ENCODE peak calls at places on chromosomes 2 and 18, in nine cellular contexts. S is renal cortical epithelial cell; V is putamen; B is naive thymus-derived CD8-positive, alpha-beta T cell; F is pancreas; Y is iPS-NIHi11; N is activated CD8-positive, alpha-beta memory T cell treated with anti-CD3 and anti-CD28 coated beads, Interleukin-2, amount 50 U/mL, for 48 hours; G is left ventricle myocardium superior; H is stimulated activated CD8-positive, alpha-beta memory T cell treated with anti-CD3 and anti-CD28 coated beads, Interleukin-2, amount 100 ng/mL, for 48 hours. O is an unnamed sample.

GRCh38 chr18:50473896-50474295 is 86.0 kb upstream of the MAPK4 start:
- DNase-seq in Y (peak), V (no peak), H (no peak), N (no peak), G (no peak), S (peak), B (no peak), F (no peak), O (no peak)

GRCh38 chr2:241865957-241866858 is 3.3 kb upstream of the RTP5 start:
- DNase-seq in F (peak), Y (peak), H (no peak), B (no peak), V (no peak), G (peak), S (no peak), N (no peak), O (no peak)

GRCh38 chr2:203683932-203684556 is 22.4 kb upstream of the CD28 start:
- DNase-seq in H (no peak), S (peak), G (no peak), B (no peak), N (no peak), Y (no peak), V (no peak), F (no peak), O (peak)

GRCh38 chr2:239609583-239610310 is 208.9 kb upstream of the HDAC4 start:
- DNase-seq in N (no peak), H (no peak), V (no peak), Y (no peak), S (no peak), B (no peak), G (no peak), F (no peak), O (no peak)

GRCh38 chr18:5543036-5543671 is 643 bp downstream of the EPB41L3 start:
- DNase-seq in F (peak), B (no peak), H (no peak), S (no peak), V (no peak), Y (peak), N (no peak), G (peak), O (no peak)

GRCh38 chr2:179332903-179333302 is 68.3 kb upstream of the SESTD1 start:
- DNase-seq in F (no peak), V (no peak), H (no peak), N (no peak), B (no peak), S (peak), G (no peak), Y (no peak), O (no peak)

GRCh38 chr2:46781468-46782189 is 134.0 kb downstream of the MCFD2 start:
- DNase-seq in F (no peak), G (no peak), V (no peak), Y (no peak), N (no peak), B (no peak), H (no peak), S (no peak), O (no peak)

GRCh38 chr2:231780123-231780908 is 766 bp downstream of the PDE6D start:
- DNase-seq in B (no peak), V (no peak), G (peak), Y (peak), H (no peak), N (peak), S (peak), F (peak), O (no peak)

GRCh38 chr2:95323347-95324155 is 26.4 kb downstream of the KCNIP3 start:
- DNase-seq in S (no peak), Y (peak), N (peak), V (no peak), G (no peak), H (no peak), B (no peak), F (peak), O (no peak)

O was measured in stimulated activated effector memory CD8-positive, alpha-beta T cell treated with anti-CD3 and anti-CD28 coated beads, Interleukin-12 subunit alpha, Interleukin-12 subunit beta, amount 100 ng/mL, for 72 hours.